ENCODE peak calls at places on chromosomes 2 and 18, in six cellular contexts. One of them, this sample, is unnamed.

GRCh38 chr18:54909538-54909937 is 49.7 kb downstream of the CCDC68 start:
- DNase-seq in IMR-90: no peak
- DNase-seq in Peyer's patch: no peak
- DNase-seq in fibroblast of mammary gland: no peak
- DNase-seq in left ventricle myocardium inferior: no peak
- DNase-seq in transverse colon: no peak
- DNase-seq in this sample: no peak

GRCh38 chr2:95760839-95761525 is 169.2 kb downstream of the TRIM43 start:
- DNase-seq in IMR-90: peak
- DNase-seq in Peyer's patch: no peak
- DNase-seq in fibroblast of mammary gland: peak
- DNase-seq in left ventricle myocardium inferior: no peak
- DNase-seq in transverse colon: no peak
- DNase-seq in this sample: peak

GRCh38 chr2:53209679-53210473 is 557.7 kb upstream of the CHAC2 start:
- DNase-seq in IMR-90: no peak
- DNase-seq in Peyer's patch: no peak
- DNase-seq in fibroblast of mammary gland: no peak
- DNase-seq in left ventricle myocardium inferior: no peak
- DNase-seq in transverse colon: no peak
- DNase-seq in this sample: no peak

GRCh38 chr2:165469417-165469816 is at the start of gene CSRNP3:
- DNase-seq in IMR-90: peak
- DNase-seq in Peyer's patch: peak
- DNase-seq in fibroblast of mammary gland: peak
- DNase-seq in left ventricle myocardium inferior: peak
- DNase-seq in transverse colon: peak
- DNase-seq in this sample: peak

GRCh38 chr2:21268197-21268870 is 144.6 kb downstream of the TDRD15 start:
- DNase-seq in IMR-90: no peak
- DNase-seq in Peyer's patch: no peak
- DNase-seq in fibroblast of mammary gland: no peak
- DNase-seq in left ventricle myocardium inferior: peak
- DNase-seq in transverse colon: no peak
- DNase-seq in this sample: no peak

GRCh38 chr2:190123956-190124355 is 61.4 kb upstream of the MSTN start:
- DNase-seq in IMR-90: peak
- DNase-seq in Peyer's patch: no peak
- DNase-seq in fibroblast of mammary gland: peak
- DNase-seq in left ventricle myocardium inferior: no peak
- DNase-seq in transverse colon: no peak
- DNase-seq in this sample: peak

GRCh38 chr2:204535764-204536163 is 9.5 kb upstream of the PARD3B start:
- DNase-seq in IMR-90: no peak
- DNase-seq in Peyer's patch: no peak
- DNase-seq in fibroblast of mammary gland: no peak
- DNase-seq in left ventricle myocardium inferior: no peak
- DNase-seq in transverse colon: no peak
- DNase-seq in this sample: no peak

GRCh38 chr2:121635371-121635770 is 13.9 kb downstream of the CLASP1 start:
- DNase-seq in IMR-90: no peak
- DNase-seq in Peyer's patch: no peak
- DNase-seq in fibroblast of mammary gland: peak
- DNase-seq in left ventricle myocardium inferior: no peak
- DNase-seq in transverse colon: no peak
- DNase-seq in this sample: peak

GRCh38 chr2:73981081-73981968 is 3.4 kb upstream of the TET3 start:
- DNase-seq in IMR-90: no peak
- DNase-seq in Peyer's patch: peak
- DNase-seq in fibroblast of mammary gland: peak
- DNase-seq in left ventricle myocardium inferior: no peak
- DNase-seq in transverse colon: peak
- DNase-seq in this sample: no peak

GRCh38 chr18:23580677-23581367 is 5.5 kb downstream of the NPC1 start:
- DNase-seq in IMR-90: peak
- DNase-seq in Peyer's patch: no peak
- DNase-seq in fibroblast of mammary gland: peak
- DNase-seq in left ventricle myocardium inferior: no peak
- DNase-seq in transverse colon: peak
- DNase-seq in this sample: peak
- H3K4me3 ChIP-seq in IMR-90: no peak
- H3K4me3 ChIP-seq in Peyer's patch: no peak
- H3K4me3 ChIP-seq in fibroblast of mammary gland: no peak
- H3K4me3 ChIP-seq in left ventricle myocardium inferior: no peak
- H3K4me3 ChIP-seq in transverse colon: no peak
- H3K4me3 ChIP-seq in this sample: no peak

GRCh38 chr2:54503192-54503591 is 47.1 kb downstream of the SPTBN1 start:
- DNase-seq in IMR-90: peak
- DNase-seq in Peyer's patch: peak
- DNase-seq in fibroblast of mammary gland: peak
- DNase-seq in left ventricle myocardium inferior: no peak
- DNase-seq in transverse colon: peak
- DNase-seq in this sample: no peak
- H3K4me3 ChIP-seq in IMR-90: no peak
- H3K4me3 ChIP-seq in Peyer's patch: no peak
- H3K4me3 ChIP-seq in fibroblast of mammary gland: no peak
- H3K4me3 ChIP-seq in left ventricle myocardium inferior: no peak
- H3K4me3 ChIP-seq in transverse colon: no peak
- H3K4me3 ChIP-seq in this sample: no peak

DNA sequence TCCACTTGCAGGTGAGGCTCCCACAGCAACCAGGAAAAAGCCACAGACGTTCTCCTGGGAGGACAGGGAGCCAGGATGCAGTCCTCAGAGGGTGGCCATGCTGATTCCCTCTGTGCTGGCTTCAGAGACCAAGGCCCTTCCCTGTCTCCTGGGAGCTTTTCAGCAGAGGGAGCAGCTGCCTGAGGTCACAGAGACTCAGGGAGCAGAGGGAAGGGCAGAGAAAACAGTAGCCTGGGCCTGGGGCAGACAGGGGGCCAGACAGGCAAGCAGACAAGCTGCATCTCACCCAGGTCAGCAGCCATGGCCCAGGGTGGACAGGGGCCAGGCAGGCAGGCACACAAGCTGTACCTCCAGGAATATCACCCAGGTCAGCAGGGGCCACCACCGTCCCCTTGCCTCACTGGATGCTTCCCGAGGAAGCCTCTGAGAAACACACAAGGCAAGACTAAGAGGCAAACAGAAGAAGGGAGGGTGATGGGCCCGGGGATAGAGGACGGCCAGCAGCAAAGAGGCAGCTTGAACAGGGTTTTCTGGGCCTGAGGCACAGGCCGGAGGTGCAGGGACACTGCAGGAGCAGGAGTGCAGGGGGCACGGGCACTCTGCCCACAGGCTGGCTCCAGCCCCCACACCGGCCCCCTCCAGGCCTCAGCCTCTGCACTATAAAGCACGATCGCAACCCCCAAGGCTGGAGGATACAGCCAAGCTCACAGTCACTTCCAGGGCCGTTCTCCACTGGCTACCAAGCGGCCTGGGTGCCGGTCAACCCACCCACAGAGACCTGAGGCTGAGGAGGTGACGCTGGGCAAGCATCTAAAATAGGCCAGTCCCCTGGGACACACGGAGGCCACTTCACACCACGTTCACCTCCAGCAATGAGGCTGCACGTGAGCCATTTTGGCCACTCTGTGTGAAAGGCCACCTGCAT is 6.1 kb downstream of the SLC66A2 start:
- DNase-seq in IMR-90: no peak
- DNase-seq in Peyer's patch: peak
- DNase-seq in fibroblast of mammary gland: no peak
- DNase-seq in left ventricle myocardium inferior: no peak
- DNase-seq in transverse colon: peak
- DNase-seq in this sample: no peak
- H3K4me3 ChIP-seq in IMR-90: no peak
- H3K4me3 ChIP-seq in Peyer's patch: no peak
- H3K4me3 ChIP-seq in fibroblast of mammary gland: no peak
- H3K4me3 ChIP-seq in left ventricle myocardium inferior: no peak
- H3K4me3 ChIP-seq in transverse colon: no peak
- H3K4me3 ChIP-seq in this sample: no peak

DNA sequence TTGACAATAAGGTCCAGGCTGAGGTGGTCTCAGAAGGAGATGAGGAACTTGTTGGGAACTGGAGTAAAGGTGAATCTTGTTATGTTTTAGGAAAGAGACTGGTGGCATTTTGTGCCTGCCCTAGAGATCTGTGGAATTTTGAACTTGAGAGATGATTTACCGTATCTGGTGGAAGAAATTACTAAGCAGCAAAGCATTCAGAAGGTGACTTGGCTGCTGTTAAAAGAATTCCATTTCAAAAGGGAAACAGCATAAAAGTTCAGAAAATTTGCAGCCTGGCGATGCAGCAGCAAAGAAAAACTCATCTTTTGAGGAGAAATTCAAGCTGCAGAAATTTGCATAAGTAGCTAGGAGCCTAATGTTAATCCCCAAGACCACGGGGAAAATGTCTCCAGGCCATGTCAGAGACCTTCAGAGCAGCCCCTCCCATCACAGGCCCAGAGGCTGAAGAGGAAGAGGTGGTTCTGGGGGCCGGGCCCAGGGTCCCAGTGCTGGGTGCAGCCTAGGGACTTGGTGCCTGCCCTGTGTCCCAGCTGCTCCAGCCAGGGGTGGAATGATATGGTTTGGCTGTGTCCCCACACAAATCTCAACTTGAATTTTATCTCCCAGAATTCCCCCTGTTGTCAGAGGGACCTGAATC is 73.5 kb downstream of the FIGN start:
- DNase-seq in IMR-90: peak
- DNase-seq in Peyer's patch: no peak
- DNase-seq in fibroblast of mammary gland: no peak
- DNase-seq in left ventricle myocardium inferior: no peak
- DNase-seq in transverse colon: no peak
- DNase-seq in this sample: peak
- H3K4me3 ChIP-seq in IMR-90: no peak
- H3K4me3 ChIP-seq in Peyer's patch: no peak
- H3K4me3 ChIP-seq in fibroblast of mammary gland: no peak
- H3K4me3 ChIP-seq in left ventricle myocardium inferior: no peak
- H3K4me3 ChIP-seq in transverse colon: no peak
- H3K4me3 ChIP-seq in this sample: no peak